ENCODE peak calls at places on chromosomes 16 and 17, in nine cellular contexts. Q is transverse colon; S is Panc1; X is heart right ventricle; K is right lobe of liver; V is psoas muscle; H is upper lobe of right lung; C is effector memory CD4-positive, alpha-beta T cell; L is thoracic aorta. T is an unnamed sample. For H3K9me3, the result is how much of the 10 kb centered on the place peaks cover.

GRCh38 chr17:77453613-77454559 is 313.1 kb downstream of the SEC14L1 start:
- DNase-seq in S (no peak), X (no peak), K (peak), Q (peak), H (no peak), L (no peak), C (no peak), V (no peak), T (peak)

GRCh38 chr17:32102172-32102571 is 40.1 kb upstream of the RHOT1 start:
- DNase-seq in S (no peak), K (no peak), Q (no peak), H (no peak), C (no peak), V (no peak), X (no peak), L (no peak), T (no peak)

GRCh38 chr17:17514993-17515920 is 19.1 kb upstream of the RASD1 start:
- DNase-seq in C (no peak), V (peak), Q (no peak), S (no peak), L (no peak), H (no peak), K (peak), X (no peak), T (no peak)

GRCh38 chr17:36611345-36612072 is 10.1 kb downstream of the MRM1 start:
- DNase-seq in H (no peak), V (no peak), L (no peak), S (no peak), Q (no peak), X (no peak), K (no peak), C (no peak), T (no peak)

GRCh38 chr17:31490019-31490383 is 98.5 kb downstream of the RAB11FIP4 start:
- DNase-seq in H (no peak), X (no peak), S (no peak), V (no peak), Q (no peak), K (no peak), C (no peak), L (no peak), T (no peak)

GRCh38 chr16:79090966-79091365 is 509.6 kb downstream of the MAF start:
- DNase-seq in Q (no peak), C (no peak), K (no peak), X (no peak), H (no peak), V (no peak), S (no peak), L (no peak), T (no peak)

GRCh38 chr16:30561212-30561816 is 3.1 kb upstream of the ZNF764 start:
- DNase-seq in C (no peak), X (peak), L (no peak), V (peak), S (no peak), Q (peak), K (peak), H (peak), T (no peak)

GRCh38 chr16:79776243-79776884 is 175.8 kb upstream of the MAF start:
- DNase-seq in K (no peak), S (no peak), Q (peak), H (no peak), X (no peak), L (no peak), V (peak), C (no peak), T (peak)

GRCh38 chr17:78689029-78689428 is 93.0 kb downstream of the CYTH1 start:
- DNase-seq in C (no peak), Q (no peak), H (no peak), X (no peak), K (no peak), V (no peak), L (no peak), S (no peak), T (no peak)

GRCh38 chr17:40779181-40779909 is 3.0 kb downstream of the KRT27 start:
- DNase-seq in X (no peak), Q (no peak), V (no peak), C (no peak), K (no peak), S (no peak), L (no peak), H (peak), T (no peak)

GRCh38 chr16:55499951-55500350 is 8.9 kb upstream of the LPCAT2 start:
- DNase-seq in V (no peak), X (no peak), S (no peak), C (no peak), H (no peak), L (no peak), Q (no peak), K (no peak), T (no peak)

GRCh38 chr16:61926766-61927165 is 109.5 kb downstream of the CDH8 start:
- DNase-seq in X (no peak), C (no peak), V (no peak), K (no peak), H (no peak), L (no peak), Q (no peak), S (no peak), T (no peak)

GRCh38 chr17:75848523-75849303 is 4.5 kb upstream of the UNC13D start:
- DNase-seq in X (peak), K (peak), H (peak), L (no peak), S (no peak), Q (peak), V (peak), C (peak), T (peak)

GRCh38 chr17:62775876-62776275 is 32.2 kb downstream of the MARCHF10 start:
- DNase-seq in L (no peak), Q (no peak), S (no peak), X (no peak), H (no peak), K (no peak), V (no peak), C (no peak), T (no peak)

GRCh38 chr17:16214190-16215001 is 938 bp downstream of the NCOR1 start:
- DNase-seq in V (no peak), H (no peak), X (no peak), C (no peak), Q (no peak), K (no peak), S (no peak), L (no peak), T (no peak)

GRCh38 chr16:89005201-89006035 is 28.4 kb upstream of the CBFA2T3 start:
- DNase-seq in S (no peak), V (peak), H (no peak), K (no peak), Q (no peak), C (no peak), X (no peak), L (no peak), T (no peak)

GRCh38 chr16:81478876-81479496 is 34.4 kb downstream of the CMIP start:
- DNase-seq in C (no peak), H (no peak), L (no peak), X (peak), V (no peak), Q (peak), K (peak), S (no peak), T (peak)

GRCh38 chr17:31508310-31509094 is 117.0 kb downstream of the RAB11FIP4 start:
- DNase-seq in X (no peak), H (no peak), Q (no peak), V (no peak), K (no peak), L (no peak), C (peak), S (no peak), T (no peak)

GRCh38 chr16:85641776-85642176 is 28.7 kb downstream of the GSE1 start:
- DNase-seq in X (peak), H (no peak), K (peak), Q (peak), L (no peak), S (no peak), V (peak), C (no peak), T (peak)

GRCh38 chr16:30903002-30903401 is 6.6 kb downstream of the CTF1 start:
- DNase-seq in L (no peak), H (no peak), V (no peak), Q (no peak), S (no peak), K (no peak), X (no peak), C (no peak), T (no peak)

GRCh38 chr16:21236831-21237230 is 3.3 kb downstream of the ANKS4B start:
- DNase-seq in C (no peak), H (no peak), V (no peak), X (no peak), S (no peak), Q (no peak), K (no peak), L (no peak), T (no peak)

DNA sequence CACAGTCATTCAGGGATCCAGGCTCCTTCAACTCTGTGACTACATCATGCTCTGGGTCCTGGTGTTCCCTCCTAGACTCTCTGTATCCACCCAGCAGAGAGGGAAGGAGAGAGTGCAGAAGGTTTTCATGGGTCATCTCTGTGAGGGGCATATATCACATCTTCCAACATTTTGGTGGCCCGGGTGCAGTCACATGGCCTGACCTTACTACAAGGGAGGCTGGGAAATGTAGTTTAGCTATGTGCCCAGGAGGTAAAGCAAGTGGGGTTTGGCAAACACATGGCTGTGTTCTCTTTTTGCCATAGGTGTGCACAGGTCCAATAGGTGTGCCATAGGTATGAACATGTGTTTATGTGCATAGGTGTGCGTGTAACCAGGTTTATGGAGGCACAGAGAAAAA is 222.2 kb upstream of the EEF2KMT start:
- DNase-seq in H (no peak), S (no peak), K (no peak), X (no peak), V (no peak), Q (no peak), L (no peak), C (no peak), T (no peak)
- H3K9me3 ChIP-seq in H (under half), S (under half), K (under half), X (under half), V (under half), Q (under half), L (under half), C (under half), T (under half)

GRCh38 chr17:82082456-82082855 is 15.6 kb downstream of the FASN start:
- DNase-seq in S (no peak), L (no peak), Q (no peak), X (no peak), V (no peak), C (no peak), K (no peak), H (no peak), T (no peak)

GRCh38 chr17:82081546-82081945 is 15.9 kb upstream of the DUS1L start:
- DNase-seq in Q (no peak), K (no peak), S (no peak), X (no peak), L (no peak), H (no peak), C (no peak), V (no peak), T (no peak)

GRCh38 chr17:82083009-82083408 is 15.0 kb downstream of the FASN start:
- DNase-seq in V (no peak), X (no peak), S (no peak), C (no peak), Q (no peak), H (no peak), L (no peak), K (no peak), T (no peak)

GRCh38 chr17:82080789-82081464 is 15.3 kb upstream of the DUS1L start:
- DNase-seq in K (no peak), L (no peak), C (no peak), V (no peak), H (no peak), S (no peak), X (no peak), Q (no peak), T (no peak)

GRCh38 chr17:82081966-82082365 is 16.1 kb downstream of the FASN start:
- DNase-seq in H (no peak), V (no peak), Q (no peak), L (no peak), S (no peak), X (no peak), C (no peak), K (no peak), T (no peak)
- H3K27ac ChIP-seq in H (no peak), V (no peak), Q (no peak), L (no peak), S (no peak), X (no peak), C (no peak), K (no peak), T (no peak)

DNA sequence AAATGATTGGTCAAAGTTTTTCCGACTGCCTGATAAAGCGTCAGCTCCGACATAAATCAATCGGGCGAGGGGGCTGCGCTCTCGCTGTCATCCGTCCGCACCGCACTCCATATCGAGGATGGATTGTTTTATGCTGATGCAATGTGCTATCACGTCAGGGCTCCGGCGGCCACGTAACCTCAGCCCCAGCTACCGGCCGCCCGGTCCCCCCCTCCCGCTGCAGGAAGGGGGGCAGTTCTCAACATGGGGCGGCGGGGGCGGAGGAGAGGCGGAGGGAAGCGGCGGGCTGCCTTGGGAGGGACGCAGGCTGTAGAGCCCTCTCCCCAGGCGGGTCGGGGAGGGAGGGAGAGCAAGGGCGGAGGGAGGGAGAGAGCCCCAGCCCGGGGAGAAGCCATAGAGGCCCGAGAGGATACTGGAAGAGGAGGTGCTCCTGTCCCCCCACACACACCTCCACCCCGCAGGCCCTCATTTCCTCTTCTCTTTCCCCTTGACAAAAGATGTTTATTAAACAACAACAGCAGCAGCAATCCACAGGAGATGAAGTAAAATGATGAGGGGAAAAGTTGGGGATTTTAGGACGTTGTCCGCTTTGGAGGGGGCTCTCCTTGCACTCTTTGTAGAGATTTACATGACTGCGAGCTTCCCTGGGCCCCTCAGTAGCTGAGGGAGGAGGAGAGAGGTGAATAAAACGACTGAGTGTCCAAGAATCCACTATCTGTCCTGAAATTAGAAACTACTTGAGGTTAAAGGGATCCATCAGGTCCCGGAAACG is 498 bp upstream of the HOXB9 start:
- DNase-seq in K (no peak), L (no peak), H (no peak), C (no peak), Q (peak), V (no peak), X (no peak), S (no peak), T (no peak)
- H3K4me3 ChIP-seq in K (no peak), L (peak), H (peak), C (peak), Q (no peak), V (peak), X (no peak), S (peak), T (peak)

GRCh38 chr17:73088561-73088960 is 3.9 kb downstream of the SLC39A11 start:
- DNase-seq in X (no peak), H (no peak), K (no peak), L (no peak), C (no peak), V (no peak), S (no peak), Q (no peak), T (no peak)
- H3K9me3 ChIP-seq in X (under half), H (under half), K (under half), L (under half), C (under half), V (under half), S (under half), Q (under half), T (under half)